ENCODE peak calls at places on chromosomes 1 and 21, in five cellular contexts. X is GM23248, F is H9, P is NT2/D1, V is neuronal stem cell. Q is an unnamed sample.

GRCh38 chr21:32135401-32136363 is 143.2 kb downstream of the MIS18A start:
- DNase-seq in X (peak; percentile 72), F (peak; percentile 20), P (no peak), V (no peak), Q (no peak)

GRCh38 chr1:223628233-223628632 is 37.3 kb downstream of the CAPN8 start:
- DNase-seq in X (peak; percentile 71), F (peak; percentile 72), P (peak; percentile 52), V (peak; percentile 44), Q (peak; percentile 37)

GRCh38 chr21:42414928-42415769 is 11.4 kb downstream of the UBASH3A start:
- DNase-seq in X (peak; percentile 60), F (no peak), P (no peak), V (no peak), Q (peak; percentile 82)

GRCh38 chr1:203701606-203702005 is 63.4 kb upstream of the LAX1 start:
- DNase-seq in X (no peak), F (no peak), P (no peak), V (no peak), Q (peak; percentile 22)

GRCh38 chr1:8055973-8056372 is 29.9 kb upstream of the ERRFI1 start:
- DNase-seq in X (peak; percentile 88), F (no peak), P (no peak), V (no peak), Q (peak; percentile 89)

GRCh38 chr1:182610606-182611194 is 6.5 kb upstream of the RGS16 start:
- DNase-seq in X (no peak), F (no peak), P (no peak), V (no peak), Q (no peak)

GRCh38 chr1:32939655-32940371 is 24.8 kb downstream of the RNF19B start:
- DNase-seq in X (peak; percentile 92), F (no peak), P (no peak), V (no peak), Q (peak; percentile 79)

GRCh38 chr1:200154069-200154767 is 126.7 kb downstream of the NR5A2 start:
- DNase-seq in X (no peak), F (no peak), P (no peak), V (no peak), Q (no peak)

GRCh38 chr21:35075546-35075945 is 26.4 kb upstream of the RUNX1 start:
- DNase-seq in X (peak; percentile 74), F (no peak), P (no peak), V (no peak), Q (no peak)

GRCh38 chr1:228374711-228375577 is 31.7 kb downstream of the TRIM11 start:
- DNase-seq in X (peak; percentile 95), F (no peak), P (no peak), V (no peak), Q (no peak)

GRCh38 chr1:56436912-56437403 is 142.4 kb downstream of the PLPP3 start:
- DNase-seq in X (no peak), F (peak; percentile 84), P (peak; percentile 98), V (peak; percentile 88), Q (no peak)

GRCh38 chr1:94884101-94884875 is 42.6 kb downstream of the CNN3 start:
- DNase-seq in X (peak; percentile 84), F (peak; percentile 81), P (peak; percentile 71), V (peak; percentile 52), Q (peak; percentile 57)

GRCh38 chr1:155126494-155127104 is 1.1 kb upstream of the EFNA1 start:
- DNase-seq in X (peak; percentile 68), F (peak; percentile 49), P (no peak), V (no peak), Q (no peak)

GRCh38 chr1:155127105-155127671 is 488 bp upstream of the EFNA1 start:
- DNase-seq in X (peak; percentile 50), F (peak; percentile 52), P (no peak), V (no peak), Q (peak; percentile 86)

GRCh38 chr1:155125946-155126493 is 1.7 kb upstream of the EFNA1 start:
- DNase-seq in X (peak; percentile 46), F (peak; percentile 43), P (no peak), V (peak; percentile 32), Q (peak; percentile 10)

GRCh38 chr1:155124503-155125463 is 2.9 kb upstream of the EFNA1 start:
- DNase-seq in X (no peak), F (peak; percentile 51), P (no peak), V (no peak), Q (peak; percentile 34)

GRCh38 chr1:155125511-155125945 is 2.1 kb upstream of the EFNA1 start:
- DNase-seq in X (no peak), F (peak; percentile 34), P (no peak), V (no peak), Q (no peak)
- H3K9ac ChIP-seq in X (no peak overlapping the region), F (no peak overlapping the region), P (no peak overlapping the region), V (peak overlapping the region; percentile 66), Q (no peak overlapping the region)

GRCh38 chr1:154792899-154793298 is 77.2 kb downstream of the KCNN3 start:
- DNase-seq in X (no peak), F (no peak), P (no peak), V (no peak), Q (no peak)
- H3K9ac ChIP-seq in X (no peak overlapping the region), F (no peak overlapping the region), P (no peak overlapping the region), V (no peak overlapping the region), Q (no peak overlapping the region)

GRCh38 chr1:230713547-230713914 is 391 bp downstream of the AGT start:
- DNase-seq in X (no peak), F (no peak), P (no peak), V (no peak), Q (no peak)

GRCh38 chr1:230715510-230715909 is 1.6 kb upstream of the AGT start:
- DNase-seq in X (no peak), F (no peak), P (no peak), V (no peak), Q (no peak)

GRCh38 chr1:230712470-230712942 is 1.4 kb downstream of the AGT start:
- DNase-seq in X (no peak), F (no peak), P (no peak), V (no peak), Q (no peak)

GRCh38 chr1:230713138-230713537 is 784 bp downstream of the AGT start:
- DNase-seq in X (no peak), F (no peak), P (no peak), V (no peak), Q (no peak)

GRCh38 chr1:230713915-230714764 is at the start of gene AGT:
- DNase-seq in X (peak; percentile 90), F (no peak), P (no peak), V (no peak), Q (peak; percentile 95)
- H3K9ac ChIP-seq in X (no peak within 1 kb of the TSS), F (no peak within 1 kb of the TSS), P (no peak within 1 kb of the TSS), V (peak within 1 kb of the TSS; percentile 73), Q (no peak within 1 kb of the TSS)

GRCh38 chr1:151972533-151973270 is 21.0 kb downstream of the S100A10 start:
- DNase-seq in X (peak; percentile 95), F (peak; percentile 61), P (peak; percentile 71), V (no peak), Q (peak; percentile 91)
- H3K9ac ChIP-seq in X (peak overlapping the region; percentile 14), F (no peak overlapping the region), P (no peak overlapping the region), V (no peak overlapping the region), Q (peak overlapping the region; percentile 2)

DNA sequence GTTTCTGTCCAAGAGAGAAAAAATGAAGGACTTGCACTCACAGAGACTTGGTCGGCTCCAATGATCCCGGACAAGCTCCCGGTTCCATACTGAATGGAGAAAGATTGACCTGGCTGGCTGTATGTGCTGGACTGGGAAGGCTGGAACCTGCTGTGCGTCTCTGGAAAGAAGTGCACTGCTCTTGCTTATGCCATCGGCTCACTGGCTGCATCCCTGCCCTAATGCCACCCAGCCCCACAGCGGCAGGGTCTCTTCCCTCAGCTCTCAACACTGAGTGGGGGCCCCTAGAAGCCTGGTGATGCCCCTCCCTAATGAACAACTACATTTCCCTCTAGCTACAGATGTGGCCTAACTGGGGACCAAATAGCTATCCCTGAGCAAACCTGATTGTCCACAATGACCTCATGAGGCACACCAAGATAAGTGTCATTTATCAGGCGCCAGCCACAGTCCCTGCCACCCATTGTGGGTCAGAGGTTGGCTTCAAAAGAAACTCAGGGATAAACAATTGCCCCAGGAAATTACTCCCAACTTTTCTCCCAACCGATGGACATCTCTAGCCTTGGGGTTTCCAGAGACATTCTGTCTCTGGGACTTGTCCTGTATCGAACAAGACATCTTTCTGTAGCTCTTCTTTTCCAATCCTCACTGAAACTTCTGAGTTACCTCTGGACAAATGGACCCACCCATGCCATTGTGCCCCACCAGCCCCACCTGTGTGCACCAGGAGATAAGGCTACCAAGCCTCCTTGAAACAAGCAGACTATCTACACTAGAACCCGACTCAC is 2.5 kb downstream of the CTSE start:
- DNase-seq in X (no peak), F (no peak), P (no peak), V (no peak), Q (peak; percentile 41)
- H3K9ac ChIP-seq in X (no peak overlapping the region), F (no peak overlapping the region), P (no peak overlapping the region), V (no peak overlapping the region), Q (no peak overlapping the region)

GRCh38 chr1:244918422-244919319 is 54.3 kb upstream of the HNRNPU start:
- DNase-seq in X (peak; percentile 59), F (no peak), P (no peak), V (peak; percentile 21), Q (peak; percentile 57)

GRCh38 chr1:244920911-244921310 is 56.6 kb upstream of the HNRNPU start:
- DNase-seq in X (no peak), F (no peak), P (no peak), V (no peak), Q (no peak)

GRCh38 chr1:244915736-244916135 is 51.4 kb upstream of the HNRNPU start:
- DNase-seq in X (no peak), F (no peak), P (no peak), V (no peak), Q (no peak)

GRCh38 chr1:244917271-244917670 is 52.9 kb upstream of the HNRNPU start:
- DNase-seq in X (no peak), F (no peak), P (no peak), V (no peak), Q (no peak)

GRCh38 chr1:244919320-244920282 is 55.3 kb upstream of the HNRNPU start:
- DNase-seq in X (peak; percentile 24), F (no peak), P (no peak), V (no peak), Q (no peak)
- H3K9ac ChIP-seq in X (peak overlapping the region; percentile 47), F (no peak overlapping the region), P (no peak overlapping the region), V (no peak overlapping the region), Q (peak overlapping the region; percentile 63)

DNA sequence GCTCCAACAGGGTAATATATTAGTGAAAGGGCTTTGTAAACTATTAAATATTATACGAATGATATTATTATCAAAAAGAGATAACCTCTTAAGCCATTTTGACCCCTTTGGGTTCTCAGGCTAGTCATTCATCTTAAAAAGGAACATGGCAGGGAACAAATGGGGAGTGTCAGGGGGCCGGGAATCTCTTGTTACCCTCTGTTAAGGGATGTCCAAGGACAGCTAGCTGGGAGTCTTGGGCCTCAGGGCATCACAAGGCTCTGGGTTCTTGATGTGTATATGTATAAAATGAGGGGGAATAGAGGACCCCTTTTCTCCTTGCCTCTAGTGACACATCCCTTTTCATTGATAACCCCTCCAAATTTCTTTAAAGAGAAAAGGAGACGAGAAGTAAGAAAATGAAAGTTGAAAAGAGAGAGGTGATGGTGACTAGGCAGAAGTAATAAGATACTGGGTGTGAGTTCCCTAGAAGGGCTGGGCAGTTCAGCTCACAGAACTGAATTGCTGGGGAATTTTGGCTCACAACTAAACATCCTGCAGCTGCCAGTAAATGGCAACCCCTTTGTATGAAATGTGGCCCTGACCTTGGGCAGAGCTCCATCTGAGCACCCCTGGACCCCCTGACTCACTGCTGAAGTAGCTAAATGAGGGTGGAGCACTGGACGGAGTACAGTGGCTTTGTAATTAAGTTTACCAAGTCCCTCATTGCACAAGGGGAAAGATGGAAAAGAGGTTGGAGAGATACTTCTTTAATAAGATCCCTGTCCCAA is 20.0 kb upstream of the ZNF326 start:
- DNase-seq in X (peak; percentile 66), F (no peak), P (no peak), V (no peak), Q (no peak)
- H3K9ac ChIP-seq in X (peak overlapping the region; percentile 57), F (no peak overlapping the region), P (no peak overlapping the region), V (no peak overlapping the region), Q (no peak overlapping the region)

Q was measured in PC-3.